ENCODE peak calls at places on chromosomes 13 and 19, in nine cellular contexts. One of them, this sample, is unnamed. For H3K9me3, the result is how much of the 10 kb centered on the place peaks cover.

GRCh38 chr13:27770809-27771208 is 21.5 kb upstream of the GSX1 start:
- DNase-seq in body of pancreas: peak
- DNase-seq in naive thymus-derived CD4-positive, alpha-beta T cell: no peak
- DNase-seq in aorta: no peak
- DNase-seq in cardiac muscle cell: no peak
- DNase-seq in AG04450: no peak
- DNase-seq in left ventricle myocardium inferior: no peak
- DNase-seq in endothelial cell of umbilical vein: peak
- DNase-seq in breast epithelium: no peak
- DNase-seq in this sample: peak

GRCh38 chr19:17302391-17303166 is 646 bp downstream of the ABHD8 start:
- DNase-seq in body of pancreas: no peak
- DNase-seq in naive thymus-derived CD4-positive, alpha-beta T cell: no peak
- DNase-seq in aorta: no peak
- DNase-seq in cardiac muscle cell: no peak
- DNase-seq in AG04450: no peak
- DNase-seq in left ventricle myocardium inferior: no peak
- DNase-seq in endothelial cell of umbilical vein: no peak
- DNase-seq in breast epithelium: no peak
- DNase-seq in this sample: no peak

GRCh38 chr19:54653181-54653809 is 9.5 kb upstream of the LILRB4 start:
- DNase-seq in body of pancreas: no peak
- DNase-seq in naive thymus-derived CD4-positive, alpha-beta T cell: no peak
- DNase-seq in aorta: no peak
- DNase-seq in cardiac muscle cell: no peak
- DNase-seq in AG04450: no peak
- DNase-seq in left ventricle myocardium inferior: no peak
- DNase-seq in endothelial cell of umbilical vein: peak
- DNase-seq in breast epithelium: no peak
- DNase-seq in this sample: no peak

GRCh38 chr19:35592226-35592625 is 6.3 kb downstream of the PMIS2 start:
- DNase-seq in body of pancreas: peak
- DNase-seq in naive thymus-derived CD4-positive, alpha-beta T cell: peak
- DNase-seq in aorta: no peak
- DNase-seq in cardiac muscle cell: peak
- DNase-seq in AG04450: peak
- DNase-seq in left ventricle myocardium inferior: no peak
- DNase-seq in endothelial cell of umbilical vein: peak
- DNase-seq in breast epithelium: no peak
- DNase-seq in this sample: peak

GRCh38 chr13:66829803-66830202 is 400.3 kb downstream of the PCDH9 start:
- DNase-seq in body of pancreas: no peak
- DNase-seq in naive thymus-derived CD4-positive, alpha-beta T cell: no peak
- DNase-seq in aorta: no peak
- DNase-seq in cardiac muscle cell: no peak
- DNase-seq in AG04450: no peak
- DNase-seq in left ventricle myocardium inferior: no peak
- DNase-seq in endothelial cell of umbilical vein: no peak
- DNase-seq in breast epithelium: no peak
- DNase-seq in this sample: no peak

GRCh38 chr19:12783849-12784393 is 7.4 kb upstream of the JUNB start:
- DNase-seq in body of pancreas: peak
- DNase-seq in naive thymus-derived CD4-positive, alpha-beta T cell: no peak
- DNase-seq in aorta: peak
- DNase-seq in cardiac muscle cell: no peak
- DNase-seq in AG04450: no peak
- DNase-seq in left ventricle myocardium inferior: peak
- DNase-seq in endothelial cell of umbilical vein: no peak
- DNase-seq in breast epithelium: no peak
- DNase-seq in this sample: peak

GRCh38 chr19:15072930-15073647 is 8.9 kb upstream of the OR1I1 start:
- DNase-seq in body of pancreas: no peak
- DNase-seq in naive thymus-derived CD4-positive, alpha-beta T cell: no peak
- DNase-seq in aorta: no peak
- DNase-seq in cardiac muscle cell: no peak
- DNase-seq in AG04450: no peak
- DNase-seq in left ventricle myocardium inferior: no peak
- DNase-seq in endothelial cell of umbilical vein: no peak
- DNase-seq in breast epithelium: peak
- DNase-seq in this sample: no peak

GRCh38 chr13:25752957-25753540 is 298.8 kb downstream of the SHISA2 start:
- DNase-seq in body of pancreas: peak
- DNase-seq in naive thymus-derived CD4-positive, alpha-beta T cell: no peak
- DNase-seq in aorta: peak
- DNase-seq in cardiac muscle cell: no peak
- DNase-seq in AG04450: peak
- DNase-seq in left ventricle myocardium inferior: peak
- DNase-seq in endothelial cell of umbilical vein: peak
- DNase-seq in breast epithelium: no peak
- DNase-seq in this sample: no peak

GRCh38 chr13:53198699-53199098 is 170.1 kb downstream of the OLFM4 start:
- DNase-seq in body of pancreas: no peak
- DNase-seq in naive thymus-derived CD4-positive, alpha-beta T cell: no peak
- DNase-seq in aorta: no peak
- DNase-seq in cardiac muscle cell: no peak
- DNase-seq in AG04450: no peak
- DNase-seq in left ventricle myocardium inferior: no peak
- DNase-seq in endothelial cell of umbilical vein: no peak
- DNase-seq in breast epithelium: no peak
- DNase-seq in this sample: no peak

GRCh38 chr19:32876919-32877285 is 7.3 kb upstream of the SLC7A9 start:
- DNase-seq in body of pancreas: no peak
- DNase-seq in naive thymus-derived CD4-positive, alpha-beta T cell: no peak
- DNase-seq in aorta: no peak
- DNase-seq in cardiac muscle cell: no peak
- DNase-seq in AG04450: no peak
- DNase-seq in left ventricle myocardium inferior: no peak
- DNase-seq in endothelial cell of umbilical vein: no peak
- DNase-seq in breast epithelium: no peak
- DNase-seq in this sample: no peak

GRCh38 chr19:7705387-7706187 is 3.7 kb upstream of the FCER2 start:
- DNase-seq in body of pancreas: peak
- DNase-seq in naive thymus-derived CD4-positive, alpha-beta T cell: peak
- DNase-seq in aorta: peak
- DNase-seq in cardiac muscle cell: no peak
- DNase-seq in AG04450: no peak
- DNase-seq in left ventricle myocardium inferior: peak
- DNase-seq in endothelial cell of umbilical vein: no peak
- DNase-seq in breast epithelium: no peak
- DNase-seq in this sample: peak

GRCh38 chr19:2431318-2432055 is 4.1 kb upstream of the TIMM13 start:
- DNase-seq in body of pancreas: no peak
- DNase-seq in naive thymus-derived CD4-positive, alpha-beta T cell: no peak
- DNase-seq in aorta: no peak
- DNase-seq in cardiac muscle cell: no peak
- DNase-seq in AG04450: no peak
- DNase-seq in left ventricle myocardium inferior: no peak
- DNase-seq in endothelial cell of umbilical vein: no peak
- DNase-seq in breast epithelium: no peak
- DNase-seq in this sample: no peak

GRCh38 chr19:2434267-2434666 is 6.9 kb upstream of the TIMM13 start:
- DNase-seq in body of pancreas: no peak
- DNase-seq in naive thymus-derived CD4-positive, alpha-beta T cell: no peak
- DNase-seq in aorta: peak
- DNase-seq in cardiac muscle cell: no peak
- DNase-seq in AG04450: no peak
- DNase-seq in left ventricle myocardium inferior: no peak
- DNase-seq in endothelial cell of umbilical vein: no peak
- DNase-seq in breast epithelium: no peak
- DNase-seq in this sample: no peak

GRCh38 chr19:2429917-2430570 is 2.7 kb upstream of the TIMM13 start:
- DNase-seq in body of pancreas: no peak
- DNase-seq in naive thymus-derived CD4-positive, alpha-beta T cell: no peak
- DNase-seq in aorta: no peak
- DNase-seq in cardiac muscle cell: no peak
- DNase-seq in AG04450: no peak
- DNase-seq in left ventricle myocardium inferior: no peak
- DNase-seq in endothelial cell of umbilical vein: no peak
- DNase-seq in breast epithelium: no peak
- DNase-seq in this sample: no peak

GRCh38 chr19:2433854-2434253 is 6.5 kb upstream of the TIMM13 start:
- DNase-seq in body of pancreas: no peak
- DNase-seq in naive thymus-derived CD4-positive, alpha-beta T cell: no peak
- DNase-seq in aorta: peak
- DNase-seq in cardiac muscle cell: no peak
- DNase-seq in AG04450: no peak
- DNase-seq in left ventricle myocardium inferior: no peak
- DNase-seq in endothelial cell of umbilical vein: no peak
- DNase-seq in breast epithelium: no peak
- DNase-seq in this sample: no peak

DNA sequence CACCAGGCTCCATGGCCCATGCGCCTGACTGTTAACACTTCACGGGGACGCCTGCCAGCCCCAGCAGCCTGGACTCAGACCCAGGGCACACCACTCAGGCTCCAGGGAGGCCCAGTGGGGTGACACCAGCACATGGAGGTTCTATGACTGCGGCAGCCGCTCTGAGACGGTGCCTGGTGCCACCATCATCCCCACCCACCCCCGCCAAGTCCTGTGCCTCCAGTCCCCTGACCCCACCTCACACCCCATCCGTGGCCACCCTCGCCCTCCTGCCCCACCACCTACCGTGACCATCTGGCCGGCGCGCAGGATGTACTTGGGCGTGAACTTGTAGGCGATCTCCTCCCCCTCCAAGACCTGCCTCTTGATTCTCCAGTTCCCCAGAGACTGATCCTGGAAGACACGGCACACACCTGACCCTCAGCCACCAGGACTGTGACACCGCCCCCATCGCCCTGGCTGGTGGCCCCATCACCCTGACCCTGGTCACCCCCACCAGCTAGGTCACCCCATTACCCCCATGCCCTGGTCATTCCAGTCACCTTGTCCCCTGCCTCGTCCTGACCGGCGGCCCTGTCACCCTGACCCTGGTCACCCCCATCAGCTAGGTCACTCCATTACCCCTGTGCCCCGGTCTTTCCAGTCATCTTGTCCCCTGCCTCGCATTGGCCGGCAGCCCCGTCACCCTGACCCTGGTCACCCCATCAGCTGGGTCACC is 4.9 kb upstream of the TIMM13 start:
- DNase-seq in body of pancreas: no peak
- DNase-seq in naive thymus-derived CD4-positive, alpha-beta T cell: no peak
- DNase-seq in aorta: no peak
- DNase-seq in cardiac muscle cell: no peak
- DNase-seq in AG04450: no peak
- DNase-seq in left ventricle myocardium inferior: no peak
- DNase-seq in endothelial cell of umbilical vein: no peak
- DNase-seq in breast epithelium: no peak
- DNase-seq in this sample: no peak
- H3K4me3 ChIP-seq in body of pancreas: no peak
- H3K4me3 ChIP-seq in naive thymus-derived CD4-positive, alpha-beta T cell: no peak
- H3K4me3 ChIP-seq in aorta: no peak
- H3K4me3 ChIP-seq in cardiac muscle cell: no peak
- H3K4me3 ChIP-seq in AG04450: no peak
- H3K4me3 ChIP-seq in left ventricle myocardium inferior: no peak
- H3K4me3 ChIP-seq in endothelial cell of umbilical vein: no peak
- H3K4me3 ChIP-seq in breast epithelium: no peak
- H3K4me3 ChIP-seq in this sample: no peak

DNA sequence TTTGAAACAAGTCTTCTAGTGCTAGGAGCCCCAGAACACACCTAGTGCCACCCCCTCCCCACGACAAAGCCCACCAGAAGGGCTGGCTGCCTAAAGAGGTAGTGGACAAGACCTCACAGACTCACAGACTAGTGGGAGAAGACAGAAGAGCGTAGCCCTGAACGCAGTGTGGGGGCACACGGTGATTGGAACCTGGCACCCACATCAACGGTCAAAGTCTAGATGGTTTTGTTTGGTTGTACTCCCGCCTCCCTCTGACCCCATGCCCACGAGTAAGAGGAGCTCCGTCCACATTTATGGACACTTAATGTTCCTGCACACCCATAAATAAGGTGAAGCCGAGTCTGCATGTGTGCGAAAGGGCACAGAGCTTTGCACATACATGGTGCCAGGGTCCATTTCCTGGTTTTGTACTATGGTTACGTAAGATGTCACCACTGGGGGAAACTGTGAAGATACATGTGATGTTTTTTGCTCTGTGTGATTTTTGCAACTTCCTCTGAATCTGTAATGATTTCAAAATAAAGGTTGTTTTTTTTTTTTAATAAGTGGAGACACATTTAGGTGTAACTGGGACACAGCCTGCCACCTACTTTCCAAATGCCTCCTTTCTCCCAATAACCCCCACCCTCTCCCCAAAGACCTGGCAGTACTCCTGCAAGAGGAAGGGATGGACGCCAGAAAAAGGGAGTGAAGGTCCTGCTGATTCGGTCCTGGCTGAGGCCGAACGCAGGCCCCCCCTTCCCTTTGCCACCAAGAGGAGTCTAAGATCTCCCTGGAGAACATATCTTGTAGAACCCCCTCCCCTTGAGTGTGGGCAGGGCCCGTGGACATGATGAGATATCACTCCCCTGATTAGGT is 72.8 kb downstream of the GNG7 start:
- DNase-seq in body of pancreas: peak
- DNase-seq in naive thymus-derived CD4-positive, alpha-beta T cell: peak
- DNase-seq in aorta: no peak
- DNase-seq in cardiac muscle cell: no peak
- DNase-seq in AG04450: no peak
- DNase-seq in left ventricle myocardium inferior: no peak
- DNase-seq in endothelial cell of umbilical vein: no peak
- DNase-seq in breast epithelium: no peak
- DNase-seq in this sample: peak
- H3K27ac ChIP-seq in body of pancreas: no peak
- H3K27ac ChIP-seq in naive thymus-derived CD4-positive, alpha-beta T cell: no peak
- H3K27ac ChIP-seq in aorta: no peak
- H3K27ac ChIP-seq in cardiac muscle cell: no peak
- H3K27ac ChIP-seq in AG04450: no peak
- H3K27ac ChIP-seq in left ventricle myocardium inferior: peak
- H3K27ac ChIP-seq in endothelial cell of umbilical vein: no peak
- H3K27ac ChIP-seq in breast epithelium: peak
- H3K27ac ChIP-seq in this sample: no peak

GRCh38 chr13:19158526-19158925 is 23.1 kb downstream of the TUBA3C start:
- DNase-seq in body of pancreas: no peak
- DNase-seq in naive thymus-derived CD4-positive, alpha-beta T cell: no peak
- DNase-seq in aorta: no peak
- DNase-seq in cardiac muscle cell: no peak
- DNase-seq in AG04450: no peak
- DNase-seq in left ventricle myocardium inferior: no peak
- DNase-seq in endothelial cell of umbilical vein: no peak
- DNase-seq in breast epithelium: no peak
- DNase-seq in this sample: no peak
- H3K9me3 ChIP-seq in body of pancreas: under half
- H3K9me3 ChIP-seq in naive thymus-derived CD4-positive, alpha-beta T cell: under half
- H3K9me3 ChIP-seq in aorta: under half
- H3K9me3 ChIP-seq in cardiac muscle cell: under half
- H3K9me3 ChIP-seq in AG04450: half or more
- H3K9me3 ChIP-seq in left ventricle myocardium inferior: under half
- H3K9me3 ChIP-seq in endothelial cell of umbilical vein: under half
- H3K9me3 ChIP-seq in breast epithelium: under half
- H3K9me3 ChIP-seq in this sample: under half

DNA sequence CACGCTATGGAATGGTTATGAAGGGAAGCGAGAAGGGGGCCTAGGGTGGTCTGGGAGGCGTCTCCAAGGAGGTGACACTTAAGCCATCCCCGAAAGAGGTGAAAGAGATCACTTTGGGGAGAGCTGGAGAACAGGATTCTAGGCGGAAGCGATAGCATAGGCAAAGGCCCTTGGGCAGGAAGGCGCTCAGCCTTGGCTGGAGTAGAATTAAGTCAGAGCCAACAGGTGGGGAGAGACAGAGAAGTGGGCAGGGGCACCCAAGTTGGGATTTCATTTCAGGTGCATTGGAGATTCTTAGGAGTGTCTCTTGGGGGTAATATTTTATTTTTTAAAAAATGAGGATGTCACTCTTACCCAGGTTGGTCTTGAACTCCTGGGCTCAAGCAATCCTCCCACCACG is 9.6 kb downstream of the SNRPD2 start:
- DNase-seq in body of pancreas: no peak
- DNase-seq in naive thymus-derived CD4-positive, alpha-beta T cell: no peak
- DNase-seq in aorta: no peak
- DNase-seq in cardiac muscle cell: no peak
- DNase-seq in AG04450: no peak
- DNase-seq in left ventricle myocardium inferior: no peak
- DNase-seq in endothelial cell of umbilical vein: no peak
- DNase-seq in breast epithelium: no peak
- DNase-seq in this sample: no peak
- H3K4me3 ChIP-seq in body of pancreas: no peak
- H3K4me3 ChIP-seq in naive thymus-derived CD4-positive, alpha-beta T cell: peak
- H3K4me3 ChIP-seq in aorta: no peak
- H3K4me3 ChIP-seq in cardiac muscle cell: no peak
- H3K4me3 ChIP-seq in AG04450: no peak
- H3K4me3 ChIP-seq in left ventricle myocardium inferior: peak
- H3K4me3 ChIP-seq in endothelial cell of umbilical vein: no peak
- H3K4me3 ChIP-seq in breast epithelium: no peak
- H3K4me3 ChIP-seq in this sample: no peak